ENCODE peak calls at places on chromosome X, in four cellular contexts. O is NCI-H2081 treated with DMSO at 0.1 percent for 48 hours, U is cerebellar cortex, B is A172. V is an unnamed sample.

GRCh38 chrX:77910108-77910840 is at the start of gene ATP7A:
- DNase-seq in O (peak; percentile 50), U (peak; percentile 70), B (peak; percentile 83), V (peak; percentile 88)

GRCh38 chrX:16946971-16947562 is 609 bp downstream of the REPS2 start:
- DNase-seq in O (no peak), U (peak; percentile 12), B (no peak), V (peak; percentile 6)

GRCh38 chrX:104564921-104565703 is 887 bp upstream of the IL1RAPL2 start:
- DNase-seq in O (no peak), U (no peak), B (no peak), V (no peak)

GRCh38 chrX:51496501-51497291 is at the start of gene NUDT11:
- DNase-seq in O (no peak), U (peak; percentile 60), B (no peak), V (peak; percentile 28)

GRCh38 chrX:91434351-91435168 is at the start of gene PABPC5:
- DNase-seq in O (peak; percentile 12), U (peak; percentile 45), B (no peak), V (no peak)

GRCh38 chrX:40245411-40246140 is 147.8 kb upstream of the BCOR start:
- DNase-seq in O (no peak), U (peak; percentile 24), B (no peak), V (no peak)

GRCh38 chrX:100615015-100615414 is 21.6 kb downstream of the TSPAN6 start:
- DNase-seq in O (peak; percentile 9), U (peak; percentile 19), B (peak; percentile 21), V (no peak)

GRCh38 chrX:23435108-23435507 is 100.5 kb downstream of the PTCHD1 start:
- DNase-seq in O (no peak), U (no peak), B (no peak), V (no peak)

GRCh38 chrX:153883163-153883843 is 2.7 kb downstream of the L1CAM start:
- DNase-seq in O (no peak), U (no peak), B (no peak), V (no peak)

GRCh38 chrX:40097101-40097491 is 662 bp downstream of the BCOR start:
- DNase-seq in O (no peak), U (peak; percentile 1), B (no peak), V (no peak)

GRCh38 chrX:136106920-136107534 is 40.3 kb upstream of the FHL1 start:
- DNase-seq in O (no peak), U (no peak), B (no peak), V (no peak)

GRCh38 chrX:22389544-22390243 is 117.0 kb downstream of the CBLL2 start:
- DNase-seq in O (peak; percentile 42), U (no peak), B (peak; percentile 90), V (no peak)

GRCh38 chrX:44400588-44400987 is 57.1 kb upstream of the EFHC2 start:
- DNase-seq in O (no peak), U (no peak), B (peak; percentile 62), V (no peak)

GRCh38 chrX:28847423-28847822 is 260.2 kb downstream of the IL1RAPL1 start:
- DNase-seq in O (no peak), U (no peak), B (peak; percentile 66), V (no peak)

GRCh38 chrX:72526534-72527508 is 45.8 kb downstream of the HDAC8 start:
- DNase-seq in O (no peak), U (no peak), B (peak; percentile 0), V (no peak)

GRCh38 chrX:42680651-42681050 is 97.3 kb downstream of the PPP1R2C start:
- DNase-seq in O (no peak), U (no peak), B (no peak), V (no peak)

GRCh38 chrX:19739683-19740082 is 147.7 kb downstream of the SH3KBP1 start:
- DNase-seq in O (no peak), U (peak; percentile 28), B (peak; percentile 90), V (peak; percentile 35)

GRCh38 chrX:41238543-41238942 is 95.4 kb upstream of the DDX3X start:
- DNase-seq in O (no peak), U (no peak), B (peak; percentile 55), V (no peak)

GRCh38 chrX:39946822-39947221 is 150.9 kb downstream of the BCOR start:
- DNase-seq in O (no peak), U (no peak), B (peak; percentile 93), V (no peak)

GRCh38 chrX:153928846-153929245 is 2.8 kb upstream of the ARHGAP4 start:
- DNase-seq in O (no peak), U (no peak), B (no peak), V (no peak)